ENCODE peak calls at places on chromosomes 3 and 15, in six cellular contexts. One of them, this sample, is unnamed.

GRCh38 chr3:34178415-34178814 is 380.0 kb downstream of the PDCD6IP start:
- DNase-seq in neural crest cell: no peak
- DNase-seq in T-helper 2 cell: no peak
- DNase-seq in T-helper 9 cell: no peak
- DNase-seq in endothelial cell: no peak
- DNase-seq in MV-4-11: no peak
- DNase-seq in this sample: no peak

GRCh38 chr15:48191574-48192225 is at the start of gene CTXN2:
- DNase-seq in neural crest cell: no peak
- DNase-seq in T-helper 2 cell: no peak
- DNase-seq in T-helper 9 cell: no peak
- DNase-seq in endothelial cell: peak
- DNase-seq in MV-4-11: no peak
- DNase-seq in this sample: no peak

GRCh38 chr3:46848271-46849097 is 14.8 kb downstream of the MYL3 start:
- DNase-seq in T-helper 2 cell: no peak
- DNase-seq in MV-4-11: peak
- DNase-seq in T-helper 9 cell: no peak
- DNase-seq in neural crest cell: peak
- DNase-seq in endothelial cell: peak
- DNase-seq in this sample: no peak

GRCh38 chr3:176078916-176079315 is 1118.4 kb downstream of the TBL1XR1 start:
- DNase-seq in T-helper 2 cell: no peak
- DNase-seq in MV-4-11: no peak
- DNase-seq in T-helper 9 cell: no peak
- DNase-seq in neural crest cell: no peak
- DNase-seq in endothelial cell: no peak
- DNase-seq in this sample: no peak

GRCh38 chr15:83565553-83566159 is 88.3 kb upstream of the ADAMTSL3 start:
- DNase-seq in neural crest cell: peak
- DNase-seq in endothelial cell: peak
- DNase-seq in T-helper 2 cell: no peak
- DNase-seq in T-helper 9 cell: no peak
- DNase-seq in MV-4-11: peak
- DNase-seq in this sample: no peak

GRCh38 chr15:49296258-49296657 is 126.2 kb downstream of the GALK2 start:
- DNase-seq in MV-4-11: no peak
- DNase-seq in neural crest cell: no peak
- DNase-seq in T-helper 9 cell: no peak
- DNase-seq in T-helper 2 cell: no peak
- DNase-seq in endothelial cell: no peak
- DNase-seq in this sample: no peak

GRCh38 chr3:138638641-138639040 is 30.1 kb downstream of the FAIM start:
- DNase-seq in neural crest cell: no peak
- DNase-seq in T-helper 9 cell: no peak
- DNase-seq in endothelial cell: no peak
- DNase-seq in T-helper 2 cell: no peak
- DNase-seq in MV-4-11: no peak
- DNase-seq in this sample: no peak

GRCh38 chr3:89312141-89312540 is 204.7 kb downstream of the EPHA3 start:
- DNase-seq in neural crest cell: no peak
- DNase-seq in T-helper 9 cell: no peak
- DNase-seq in endothelial cell: no peak
- DNase-seq in MV-4-11: no peak
- DNase-seq in T-helper 2 cell: no peak
- DNase-seq in this sample: no peak

GRCh38 chr3:52238761-52239701 is at the start of gene TWF2:
- DNase-seq in endothelial cell: peak
- DNase-seq in T-helper 2 cell: peak
- DNase-seq in T-helper 9 cell: peak
- DNase-seq in neural crest cell: peak
- DNase-seq in MV-4-11: peak
- DNase-seq in this sample: peak

GRCh38 chr3:123084192-123084591 is 17.4 kb downstream of the PDIA5 start:
- DNase-seq in T-helper 9 cell: no peak
- DNase-seq in MV-4-11: no peak
- DNase-seq in T-helper 2 cell: no peak
- DNase-seq in endothelial cell: no peak
- DNase-seq in neural crest cell: no peak
- DNase-seq in this sample: no peak

GRCh38 chr3:72145506-72146380 is 360.8 kb upstream of the PROK2 start:
- DNase-seq in T-helper 2 cell: no peak
- DNase-seq in T-helper 9 cell: no peak
- DNase-seq in neural crest cell: no peak
- DNase-seq in MV-4-11: no peak
- DNase-seq in endothelial cell: peak
- DNase-seq in this sample: no peak

This sample was measured in progenitor cell of endocrine pancreas.